ENCODE peak calls at places on chromosomes 16 and 17, in eight cellular contexts. L is cardiac muscle cell, J is pancreas, Z is foreskin keratinocyte, M is PC-9, V is BE2C, W is Peyer's patch, K is gastrocnemius medialis. A is an unnamed sample. For H3K4me1, the result is how much of the 10 kb centered on the place peaks cover.

GRCh38 chr17:30586818-30587595 is 109.8 kb downstream of the GOSR1 start:
- DNase-seq in W (no peak), M (peak), L (no peak), Z (peak), K (no peak), V (no peak), J (no peak), A (no peak)

GRCh38 chr17:30415491-30415890 is 36.8 kb downstream of the CPD start:
- DNase-seq in M (no peak), K (no peak), L (no peak), V (no peak), W (no peak), Z (no peak), J (no peak), A (no peak)

GRCh38 chr16:50627419-50627818 is 53.7 kb downstream of the SNX20 start:
- DNase-seq in K (no peak), L (peak), V (peak), J (no peak), W (peak), Z (no peak), M (no peak), A (peak)

GRCh38 chr17:79905832-79906231 is 66.6 kb upstream of the CBX4 start:
- DNase-seq in K (no peak), W (no peak), M (peak), L (no peak), J (no peak), V (peak), Z (no peak), A (no peak)

GRCh38 chr16:75624921-75625334 is 1.8 kb upstream of the ADAT1 start:
- DNase-seq in M (no peak), Z (no peak), W (no peak), J (no peak), K (no peak), L (no peak), V (no peak), A (no peak)

GRCh38 chr17:44807817-44808155 is 22.3 kb downstream of the GJC1 start:
- DNase-seq in Z (no peak), M (no peak), V (no peak), J (no peak), L (no peak), K (no peak), W (no peak), A (no peak)

GRCh38 chr17:41020346-41020745 is 6.7 kb downstream of the KRTAP1-5 start:
- DNase-seq in Z (no peak), W (no peak), J (no peak), M (peak), L (no peak), V (no peak), K (no peak), A (no peak)

GRCh38 chr16:56608043-56608875 is at the start of gene MT2A:
- DNase-seq in W (peak), J (peak), Z (peak), K (peak), L (peak), M (peak), V (peak), A (peak)

GRCh38 chr17:17853811-17854527 is 17.2 kb upstream of the SREBF1 start:
- DNase-seq in W (no peak), K (no peak), Z (no peak), M (peak), L (no peak), V (no peak), J (no peak), A (no peak)

GRCh38 chr17:4739122-4740024 is at the start of the genes CXCL16 and ZMYND15:
- DNase-seq in K (no peak), V (peak), M (no peak), L (peak), Z (no peak), J (peak), W (peak), A (no peak)

GRCh38 chr16:49615606-49616005 is 240.3 kb downstream of the ZNF423 start:
- DNase-seq in W (no peak), M (no peak), K (no peak), L (no peak), Z (no peak), J (no peak), V (no peak), A (no peak)

GRCh38 chr17:2749784-2750181 is 331 bp upstream of the CCDC92B start:
- DNase-seq in L (peak), V (peak), W (peak), J (peak), Z (no peak), M (peak), K (peak), A (no peak)

GRCh38 chr17:76554131-76554530 is 14.3 kb downstream of the PRCD start:
- DNase-seq in W (no peak), J (peak), K (peak), V (no peak), L (no peak), Z (no peak), M (no peak), A (no peak)

GRCh38 chr17:65173284-65173793 is 36.2 kb downstream of the RGS9 start:
- DNase-seq in V (peak), K (no peak), Z (no peak), M (no peak), W (peak), J (peak), L (peak), A (no peak)

GRCh38 chr17:50205111-50205821 is 3.8 kb upstream of the COL1A1 start:
- DNase-seq in Z (no peak), W (peak), V (no peak), L (no peak), K (no peak), M (no peak), J (no peak), A (no peak)

GRCh38 chr16:21150375-21151001 is at the start of gene DNAH3:
- DNase-seq in V (no peak), M (no peak), K (no peak), L (no peak), W (no peak), Z (peak), J (peak), A (no peak)

GRCh38 chr17:66966529-66967418 is 2.3 kb downstream of the CACNG4 start:
- DNase-seq in K (no peak), M (no peak), J (no peak), W (no peak), V (no peak), Z (no peak), L (no peak), A (no peak)

GRCh38 chr17:34683390-34683789 is 104.0 kb downstream of the TMEM132E start:
- DNase-seq in M (no peak), V (no peak), W (no peak), L (no peak), K (no peak), Z (no peak), J (no peak), A (no peak)

GRCh38 chr17:28505986-28506665 is at the start of gene FOXN1:
- DNase-seq in V (no peak), W (no peak), J (no peak), Z (peak), K (no peak), M (no peak), L (no peak), A (no peak)

GRCh38 chr16:22692916-22693646 is 120.9 kb upstream of the HS3ST2 start:
- DNase-seq in Z (no peak), M (peak), W (no peak), K (peak), J (no peak), L (no peak), V (no peak), A (no peak)

GRCh38 chr17:76147211-76148014 is 6.4 kb upstream of the FOXJ1 start:
- DNase-seq in V (no peak), L (no peak), W (peak), M (no peak), Z (no peak), J (no peak), K (no peak), A (no peak)

GRCh38 chr16:11224894-11225676 is 30.9 kb downstream of the SOCS1 start:
- DNase-seq in Z (no peak), K (no peak), J (no peak), M (no peak), L (no peak), V (no peak), W (peak), A (no peak)

GRCh38 chr16:1890701-1891035 is 18.7 kb upstream of the MEIOB start:
- DNase-seq in V (no peak), J (no peak), M (no peak), W (no peak), Z (no peak), K (no peak), L (no peak), A (no peak)

GRCh38 chr16:46632778-46633733 is 11.9 kb upstream of the SHCBP1 start:
- DNase-seq in J (no peak), W (no peak), V (no peak), K (no peak), L (peak), Z (no peak), M (no peak), A (no peak)

GRCh38 chr16:20939599-20939998 is 39.0 kb downstream of the LYRM1 start:
- DNase-seq in L (no peak), K (no peak), M (no peak), W (no peak), J (no peak), Z (no peak), V (no peak), A (no peak)

GRCh38 chr16:23026777-23027362 is 122.4 kb downstream of the USP31 start:
- DNase-seq in W (no peak), M (no peak), J (no peak), L (peak), Z (peak), K (no peak), V (no peak), A (no peak)

GRCh38 chr17:11880714-11881113 is 116.6 kb downstream of the ZNF18 start:
- DNase-seq in M (no peak), V (no peak), W (no peak), J (no peak), L (peak), Z (peak), K (no peak), A (no peak)

GRCh38 chr17:42699415-42699740 is 17.0 kb downstream of the CNTNAP1 start:
- DNase-seq in L (no peak), W (no peak), K (no peak), J (no peak), M (no peak), V (no peak), Z (no peak), A (no peak)

GRCh38 chr16:49652441-49653175 is 203.3 kb downstream of the ZNF423 start:
- DNase-seq in L (no peak), J (no peak), V (no peak), K (no peak), M (no peak), W (no peak), Z (no peak), A (no peak)

GRCh38 chr17:225551-225950 is 44.1 kb upstream of the DOC2B start:
- DNase-seq in W (no peak), J (no peak), L (no peak), K (no peak), Z (no peak), M (no peak), V (no peak), A (no peak)

GRCh38 chr16:57574646-57575467 is 32.4 kb downstream of the ADGRG5 start:
- DNase-seq in K (no peak), J (no peak), Z (no peak), V (no peak), L (no peak), W (no peak), M (no peak), A (no peak)

GRCh38 chr17:52120465-52120864 is 38.0 kb downstream of the CA10 start:
- DNase-seq in V (no peak), K (no peak), Z (no peak), L (no peak), M (no peak), W (no peak), J (no peak), A (no peak)

GRCh38 chr16:51569204-51569911 is 418.3 kb upstream of the SALL1 start:
- DNase-seq in Z (peak), W (no peak), L (no peak), M (no peak), K (no peak), V (no peak), J (no peak), A (no peak)

GRCh38 chr16:48291303-48291702 is 44.0 kb upstream of the ABCC11 start:
- DNase-seq in W (no peak), M (no peak), K (no peak), V (no peak), Z (peak), L (no peak), J (no peak), A (no peak)

GRCh38 chr16:73565263-73565662 is 517.3 kb upstream of the ZFHX3 start:
- DNase-seq in Z (no peak), V (no peak), K (no peak), L (peak), J (no peak), W (no peak), M (no peak), A (no peak)

GRCh38 chr17:76994237-76994637 is 126.0 kb downstream of the MGAT5B start:
- DNase-seq in W (no peak), V (no peak), J (no peak), K (no peak), L (no peak), M (no peak), Z (no peak), A (no peak)

GRCh38 chr17:19492140-19492539 is 41.5 kb upstream of the SLC47A1 start:
- DNase-seq in J (no peak), V (no peak), M (no peak), W (no peak), Z (no peak), L (no peak), K (no peak), A (no peak)

GRCh38 chr16:85658504-85659326 is 30.0 kb downstream of the GINS2 start:
- DNase-seq in K (no peak), J (no peak), L (no peak), M (no peak), Z (no peak), V (no peak), W (no peak), A (no peak)

GRCh38 chr17:72297326-72298115 is 176.7 kb downstream of the SOX9 start:
- DNase-seq in K (peak), J (no peak), V (peak), L (no peak), W (no peak), Z (no peak), M (peak), A (no peak)

GRCh38 chr17:47975189-47975814 is 4.4 kb downstream of the CDK5RAP3 start:
- DNase-seq in V (no peak), L (no peak), Z (no peak), J (no peak), M (no peak), W (no peak), K (no peak), A (no peak)

GRCh38 chr16:4323071-4323844 is 7.4 kb downstream of the GLIS2 start:
- DNase-seq in K (no peak), J (peak), L (no peak), V (no peak), Z (no peak), M (no peak), W (no peak), A (no peak)
- H3K4me1 ChIP-seq in K (under half), J (under half), L (under half), V (under half), Z (under half), M (under half), W (under half), A (half or more)

GRCh38 chr16:81517630-81518438 is 73.2 kb downstream of the CMIP start:
- DNase-seq in K (no peak), W (no peak), V (no peak), J (no peak), Z (no peak), L (no peak), M (no peak), A (no peak)
- H3K4me1 ChIP-seq in K (under half), W (under half), V (under half), J (under half), Z (under half), L (under half), M (half or more), A (under half)

GRCh38 chr16:65619606-65620005 is 497.7 kb upstream of the CDH11 start:
- DNase-seq in K (no peak), M (no peak), W (no peak), J (no peak), V (no peak), L (no peak), Z (no peak), A (no peak)

GRCh38 chr16:65618335-65618734 is 496.5 kb upstream of the CDH11 start:
- DNase-seq in L (no peak), V (peak), J (no peak), Z (no peak), K (no peak), W (no peak), M (no peak), A (no peak)

GRCh38 chr16:65621640-65622039 is 499.8 kb upstream of the CDH11 start:
- DNase-seq in V (peak), K (no peak), W (no peak), L (peak), M (no peak), J (no peak), Z (no peak), A (no peak)

GRCh38 chr16:65617421-65617820 is 495.6 kb upstream of the CDH11 start:
- DNase-seq in V (no peak), Z (no peak), J (no peak), K (no peak), M (no peak), W (no peak), L (no peak), A (no peak)

GRCh38 chr16:65618931-65619330 is 497.1 kb upstream of the CDH11 start:
- DNase-seq in K (no peak), M (no peak), W (no peak), L (no peak), J (no peak), V (no peak), Z (no peak), A (no peak)
- H3K4me1 ChIP-seq in K (under half), M (under half), W (under half), L (under half), J (under half), V (under half), Z (under half), A (under half)

GRCh38 chr17:73564856-73565255 is 79.4 kb downstream of the SDK2 start:
- DNase-seq in J (no peak), V (no peak), Z (no peak), K (no peak), M (no peak), W (no peak), L (no peak), A (no peak)

GRCh38 chr17:73562896-73563295 is 81.3 kb downstream of the SDK2 start:
- DNase-seq in V (no peak), Z (no peak), J (no peak), M (no peak), K (no peak), L (no peak), W (no peak), A (no peak)

GRCh38 chr17:73559532-73559931 is 84.7 kb downstream of the SDK2 start:
- DNase-seq in W (no peak), V (no peak), K (no peak), L (no peak), M (no peak), Z (no peak), J (no peak), A (no peak)

GRCh38 chr17:73561066-73561465 is 83.2 kb downstream of the SDK2 start:
- DNase-seq in Z (no peak), V (no peak), K (no peak), L (no peak), M (no peak), W (no peak), J (no peak), A (no peak)

GRCh38 chr17:73560661-73561060 is 83.6 kb downstream of the SDK2 start:
- DNase-seq in K (no peak), M (no peak), L (no peak), J (no peak), Z (no peak), W (no peak), V (no peak), A (no peak)
- H3K4me1 ChIP-seq in K (under half), M (under half), L (under half), J (under half), Z (under half), W (under half), V (under half), A (under half)

GRCh38 chr16:89368604-89369249 is 121.6 kb downstream of the ANKRD11 start:
- DNase-seq in K (no peak), J (no peak), L (no peak), Z (no peak), M (no peak), V (no peak), W (no peak), A (no peak)
- H3K4me1 ChIP-seq in K (half or more), J (under half), L (under half), Z (under half), M (under half), V (under half), W (under half), A (under half)

GRCh38 chr16:70432304-70432799 is 6.5 kb downstream of the ST3GAL2 start:
- DNase-seq in K (no peak), J (no peak), W (no peak), L (no peak), M (no peak), Z (no peak), V (no peak), A (no peak)

GRCh38 chr16:70427786-70428177 is 11.1 kb downstream of the ST3GAL2 start:
- DNase-seq in L (no peak), K (no peak), W (no peak), J (no peak), Z (no peak), M (no peak), V (no peak), A (no peak)

GRCh38 chr16:70430667-70431536 is 8.0 kb downstream of the ST3GAL2 start:
- DNase-seq in M (peak), Z (no peak), K (no peak), W (peak), L (no peak), V (no peak), J (no peak), A (no peak)

GRCh38 chr16:70429888-70430666 is 8.8 kb downstream of the ST3GAL2 start:
- DNase-seq in V (peak), W (no peak), Z (no peak), K (no peak), M (no peak), J (no peak), L (no peak), A (no peak)

DNA sequence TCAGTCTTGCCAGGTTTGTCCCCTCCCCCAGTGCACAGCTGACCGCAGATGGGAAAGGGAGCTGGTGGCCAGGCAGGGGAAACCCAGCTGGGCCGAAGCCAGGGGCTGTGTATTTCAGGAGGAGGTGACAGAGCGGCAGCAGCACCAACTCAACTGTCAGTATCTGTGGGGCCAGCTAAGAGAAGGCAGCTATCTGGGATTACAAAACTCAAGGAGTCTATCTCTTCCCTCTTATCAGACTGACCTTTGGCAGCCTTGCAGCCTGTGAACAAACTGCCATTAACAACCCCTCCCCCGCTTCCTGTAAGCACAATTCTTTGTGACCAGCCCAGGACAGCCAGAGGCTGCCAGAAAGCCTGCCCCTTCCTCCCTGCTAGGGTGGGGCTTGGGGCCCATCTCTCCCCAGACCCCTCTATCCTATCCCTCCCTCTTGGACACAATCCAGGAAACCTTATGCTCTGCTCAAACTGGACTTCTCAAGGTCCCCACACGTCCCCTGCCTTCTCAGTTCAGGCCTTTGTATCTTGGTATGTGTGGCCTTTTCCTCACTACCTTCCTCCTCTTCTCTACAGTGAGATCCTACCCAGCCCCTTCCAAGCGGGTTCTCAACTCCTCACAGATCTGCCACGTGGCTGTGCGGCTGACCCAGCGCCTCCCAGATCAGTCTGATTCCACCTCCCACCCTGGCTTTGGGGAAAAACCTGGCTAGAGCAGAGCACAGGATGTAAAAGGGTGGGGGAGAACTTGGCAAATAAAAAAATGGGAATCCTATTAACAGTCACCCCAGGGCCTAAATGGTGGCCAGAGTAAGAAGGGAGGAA is 10.5 kb downstream of the ST3GAL2 start:
- DNase-seq in K (peak), J (peak), W (peak), V (peak), Z (peak), M (peak), L (peak), A (peak)
- H3K4me1 ChIP-seq in K (half or more), J (under half), W (half or more), V (under half), Z (under half), M (half or more), L (half or more), A (under half)